ENCODE peak calls at places on chromosome 5, in four cellular contexts. T is Karpas-422, B is gastrocnemius medialis, H is uterus. U is an unnamed sample.

GRCh38 chr5:76765249-76765648 is 49.3 kb downstream of the F2R start:
- DNase-seq in T (no peak), B (no peak), H (no peak), U (no peak)

GRCh38 chr5:135719428-135720063 is 114.9 kb upstream of the SLC25A48 start:
- DNase-seq in B (no peak), T (no peak), H (no peak), U (no peak)

GRCh38 chr5:638501-639252 is 26.5 kb downstream of the CEP72 start:
- DNase-seq in B (no peak), T (no peak), H (no peak), U (no peak)

GRCh38 chr5:123874600-123875201 is 362.7 kb downstream of the CSNK1G3 start:
- DNase-seq in T (no peak), B (no peak), H (no peak), U (no peak)

GRCh38 chr5:21919417-21920022 is 933.6 kb downstream of the CDH12 start:
- DNase-seq in T (peak; percentile 86), B (no peak), H (no peak), U (no peak)

GRCh38 chr5:72618699-72619098 is 111.5 kb upstream of the ZNF366 start:
- DNase-seq in H (no peak), B (peak; percentile 76), T (no peak), U (no peak)

GRCh38 chr5:77638204-77638762 is at the start of gene OTP:
- DNase-seq in T (no peak), H (no peak), B (no peak), U (no peak)

GRCh38 chr5:55577353-55578060 is 42.7 kb upstream of the PLPP1 start:
- DNase-seq in B (peak; percentile 28), T (no peak), H (peak; percentile 39), U (peak; percentile 53)

GRCh38 chr5:63220244-63220643 is 641.6 kb downstream of the LRRC70 start:
- DNase-seq in B (no peak), T (no peak), H (no peak), U (no peak)

GRCh38 chr5:84729326-84729725 is 344.6 kb upstream of the EDIL3 start:
- DNase-seq in B (no peak), T (no peak), H (no peak), U (no peak)

GRCh38 chr5:119347996-119348395 is 7.8 kb upstream of the TNFAIP8 start:
- DNase-seq in B (no peak), T (no peak), H (no peak), U (no peak)

GRCh38 chr5:672329-673139 is 20.6 kb downstream of the TPPP start:
- DNase-seq in H (peak; percentile 78), T (peak; percentile 92), B (no peak), U (peak; percentile 92)

GRCh38 chr5:65989115-65989514 is 62.7 kb downstream of the ERBIN start:
- DNase-seq in H (no peak), B (no peak), T (no peak), U (no peak)

GRCh38 chr5:65984098-65984885 is 57.9 kb downstream of the ERBIN start:
- DNase-seq in T (no peak), B (no peak), H (no peak), U (no peak)

GRCh38 chr5:65987982-65988381 is 61.6 kb downstream of the ERBIN start:
- DNase-seq in B (no peak), T (no peak), H (no peak), U (no peak)

GRCh38 chr5:65986796-65987195 is 60.4 kb downstream of the ERBIN start:
- DNase-seq in T (no peak), B (no peak), H (no peak), U (no peak)

DNA sequence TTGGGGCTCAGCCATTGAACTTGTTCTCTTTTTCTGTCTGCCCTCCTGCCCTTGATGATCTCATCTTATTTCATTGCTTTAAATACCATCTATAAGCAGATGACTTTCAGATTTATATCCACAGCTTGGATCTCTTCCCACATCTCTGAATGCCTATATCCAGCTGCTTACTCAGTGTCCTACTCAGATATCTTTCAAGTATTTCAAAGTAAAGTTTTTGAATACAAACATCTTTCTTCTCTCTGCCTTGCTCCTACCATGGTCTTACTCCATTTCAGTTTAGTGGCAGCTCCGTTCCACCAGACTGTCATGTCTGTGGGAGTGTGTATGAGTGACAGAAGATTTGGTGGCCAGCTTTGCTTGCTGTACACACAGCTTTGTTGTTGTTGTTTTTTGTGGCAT is 59.7 kb downstream of the ERBIN start:
- DNase-seq in H (no peak), T (no peak), B (no peak), U (no peak)
- H3K27ac ChIP-seq in H (no peak overlapping the region), T (no peak overlapping the region), B (peak overlapping the region; percentile 12), U (no peak overlapping the region)

GRCh38 chr5:57422993-57423392 is 59.6 kb downstream of the ACTBL2 start:
- DNase-seq in T (no peak), B (no peak), H (no peak), U (peak; percentile 82)
- H3K4me3 ChIP-seq in T (no peak overlapping the region), B (no peak overlapping the region), H (no peak overlapping the region), U (no peak overlapping the region)

GRCh38 chr5:113252066-113252465 is 182.7 kb downstream of the TSSK1B start:
- DNase-seq in H (no peak), B (no peak), T (no peak), U (no peak)
- H3K4me1 ChIP-seq in H (no peaks in the 10 kb centered on the region), B (no peaks in the 10 kb centered on the region), T (peaks cover 5% of the 10 kb centered on the region), U (peaks cover 24% of the 10 kb centered on the region)

DNA sequence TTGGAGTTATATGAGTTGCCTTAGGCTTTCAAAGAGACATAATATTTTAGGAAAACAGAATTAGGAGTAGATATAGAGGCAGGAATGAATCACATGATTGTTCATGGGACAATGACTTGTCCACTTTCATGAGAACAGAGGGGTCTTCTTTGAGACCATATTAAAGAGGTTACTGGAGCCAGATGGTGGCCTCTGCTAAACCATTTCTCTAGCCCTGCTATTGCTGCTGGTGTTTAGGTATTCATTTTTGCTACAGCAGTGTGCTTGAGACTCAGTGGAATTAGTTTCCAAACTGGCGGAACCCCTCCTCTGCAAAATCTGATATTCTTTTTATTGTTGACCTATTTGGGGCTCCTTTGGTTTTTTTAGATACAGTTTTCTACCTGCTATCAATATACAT is 31.3 kb downstream of the GRAMD2B start:
- DNase-seq in B (no peak), H (no peak), T (no peak), U (no peak)
- H3K27ac ChIP-seq in B (no peak overlapping the region), H (peak overlapping the region; percentile 22), T (no peak overlapping the region), U (no peak overlapping the region)

GRCh38 chr5:140270008-140270407 is 32.9 kb downstream of the PFDN1 start:
- DNase-seq in T (no peak), H (no peak), B (no peak), U (no peak)

GRCh38 chr5:140265845-140266244 is 37.1 kb downstream of the PFDN1 start:
- DNase-seq in B (no peak), H (no peak), T (no peak), U (no peak)

GRCh38 chr5:140267201-140267540 is 35.7 kb downstream of the PFDN1 start:
- DNase-seq in H (no peak), B (no peak), T (no peak), U (no peak)

GRCh38 chr5:140266471-140267200 is 36.3 kb downstream of the PFDN1 start:
- DNase-seq in B (no peak), H (no peak), T (no peak), U (no peak)

GRCh38 chr5:140267559-140268018 is 35.3 kb downstream of the PFDN1 start:
- DNase-seq in B (no peak), H (no peak), T (no peak), U (no peak)
- H3K4me3 ChIP-seq in B (no peak overlapping the region), H (no peak overlapping the region), T (no peak overlapping the region), U (peak overlapping the region; percentile 8)

GRCh38 chr5:10562202-10563131 is 1.4 kb upstream of the ANKRD33B start:
- DNase-seq in H (no peak), B (no peak), T (peak; percentile 75), U (no peak)
- H3K4me1 ChIP-seq in H (no peaks in the 10 kb centered on the region), B (peaks cover 24% of the 10 kb centered on the region), T (peaks cover 48% of the 10 kb centered on the region), U (no peaks in the 10 kb centered on the region)